ENCODE peak calls at places on chromosomes 6 and 20, in six cellular contexts. N is D341Med; K is effector CD4-positive, alpha-beta T cell; M is AG08395; Q is stimulated activated CD4-positive, alpha-beta T cell treated with anti-CD3 and anti-CD28 coated beads, Interleukin-2, amount 100 ng/mL, for 24 hours; B is LoVo. D is an unnamed sample.

GRCh38 chr6:37994238-37994637 is 174.7 kb downstream of the ZFAND3 start:
- DNase-seq in Q (no peak), N (no peak), B (no peak), K (no peak), M (peak), D (no peak)

GRCh38 chr6:92428443-92428842 is 990.9 kb downstream of the EPHA7 start:
- DNase-seq in Q (no peak), N (no peak), B (no peak), K (no peak), M (no peak), D (no peak)

GRCh38 chr6:43687437-43688347 is at the start of gene MRPS18A:
- DNase-seq in M (peak), N (peak), B (peak), K (peak), Q (peak), D (peak)

GRCh38 chr6:155287762-155288161 is 23.9 kb downstream of the CLDN20 start:
- DNase-seq in K (no peak), Q (no peak), M (no peak), B (no peak), N (no peak), D (no peak)

GRCh38 chr6:122718616-122719015 is 60.9 kb upstream of the FABP7 start:
- DNase-seq in K (no peak), N (no peak), M (no peak), B (no peak), Q (no peak), D (no peak)

GRCh38 chr6:168194732-168195565 is 115.9 kb upstream of the FRMD1 start:
- DNase-seq in Q (no peak), K (no peak), M (no peak), N (no peak), B (no peak), D (no peak)

GRCh38 chr6:15516923-15517560 is 145.8 kb downstream of the DTNBP1 start:
- DNase-seq in K (no peak), N (no peak), M (no peak), B (no peak), Q (no peak), D (no peak)

GRCh38 chr20:3871549-3872265 is 17.5 kb upstream of the PANK2 start:
- DNase-seq in K (no peak), M (no peak), N (peak), Q (no peak), B (no peak), D (no peak)

GRCh38 chr6:125904871-125905270 is 51.7 kb upstream of the HINT3 start:
- DNase-seq in N (no peak), K (no peak), B (no peak), Q (peak), M (peak), D (peak)

GRCh38 chr6:12291785-12292604 is 1.8 kb downstream of the EDN1 start:
- DNase-seq in M (peak), Q (no peak), K (no peak), B (no peak), N (no peak), D (no peak)

GRCh38 chr6:14816106-14816864 is 429.6 kb upstream of the JARID2 start:
- DNase-seq in K (no peak), B (no peak), N (no peak), M (no peak), Q (no peak), D (no peak)

GRCh38 chr6:17385660-17386059 is 7.7 kb upstream of the CAP2 start:
- DNase-seq in Q (no peak), B (no peak), N (peak), M (no peak), K (no peak), D (no peak)

GRCh38 chr6:85394853-85395538 is 54.9 kb upstream of the NT5E start:
- DNase-seq in B (no peak), K (no peak), M (no peak), Q (no peak), N (no peak), D (no peak)

GRCh38 chr20:57399587-57400261 is 8.5 kb downstream of the RBM38 start:
- DNase-seq in Q (peak), K (peak), M (peak), N (no peak), B (no peak), D (peak)

GRCh38 chr6:31861919-31862343 is 690 bp downstream of the NEU1 start:
- DNase-seq in K (no peak), M (no peak), B (no peak), Q (no peak), N (peak), D (no peak)

GRCh38 chr6:158284340-158285210 is 27.7 kb upstream of the TULP4 start:
- DNase-seq in B (no peak), N (peak), M (peak), Q (no peak), K (peak), D (no peak)

GRCh38 chr6:132931313-132931712 is 116.9 kb downstream of the RPS12 start:
- DNase-seq in Q (no peak), N (no peak), M (no peak), K (no peak), B (no peak), D (no peak)

GRCh38 chr20:4697874-4698221 is 23.9 kb upstream of the PRND start:
- DNase-seq in B (no peak), K (no peak), M (no peak), N (no peak), Q (no peak), D (no peak)

GRCh38 chr6:7467007-7467897 is 74.2 kb upstream of the DSP start:
- DNase-seq in Q (no peak), B (peak), K (no peak), N (no peak), M (no peak), D (no peak)

GRCh38 chr6:134372603-134373281 is 54.8 kb upstream of the SGK1 start:
- DNase-seq in K (no peak), Q (no peak), B (no peak), M (peak), N (no peak), D (no peak)

GRCh38 chr6:81601918-81602317 is 150.6 kb downstream of the TENT5A start:
- DNase-seq in M (no peak), Q (no peak), N (no peak), B (no peak), K (no peak), D (no peak)

GRCh38 chr6:79719248-79719975 is 88.3 kb downstream of the SH3BGRL2 start:
- DNase-seq in Q (no peak), M (peak), N (no peak), B (no peak), K (no peak), D (no peak)

GRCh38 chr6:97053643-97054411 is 129.3 kb downstream of the KLHL32 start:
- DNase-seq in N (no peak), M (peak), Q (no peak), K (no peak), B (peak), D (no peak)

GRCh38 chr6:67073938-67074337 is 1366.9 kb upstream of the EYS start:
- DNase-seq in B (no peak), N (no peak), K (no peak), M (no peak), Q (no peak), D (no peak)

GRCh38 chr6:57182017-57182432 is 9.9 kb downstream of the BAG2 start:
- DNase-seq in N (no peak), B (no peak), Q (no peak), K (no peak), M (no peak), D (no peak)

GRCh38 chr6:142440603-142441293 is 138.9 kb downstream of the ADGRG6 start:
- DNase-seq in B (no peak), K (no peak), M (no peak), Q (no peak), N (no peak), D (no peak)

GRCh38 chr20:47493954-47494293 is 7.8 kb upstream of the NCOA3 start:
- DNase-seq in B (peak), N (no peak), K (no peak), Q (no peak), M (no peak), D (no peak)

GRCh38 chr20:45359406-45360148 is 3.4 kb upstream of the SYS1 start:
- DNase-seq in M (no peak), Q (no peak), B (no peak), N (no peak), K (no peak), D (no peak)

GRCh38 chr6:43297644-43298564 is at the start of gene SLC22A7:
- DNase-seq in B (no peak), Q (no peak), K (no peak), N (no peak), M (peak), D (peak)

GRCh38 chr20:62792940-62793756 is 3.1 kb upstream of the MRGBP start:
- DNase-seq in N (no peak), Q (peak), M (no peak), B (no peak), K (no peak), D (no peak)

GRCh38 chr20:43804781-43805180 is 78.0 kb upstream of the GTSF1L start:
- DNase-seq in N (no peak), K (no peak), Q (no peak), M (no peak), B (no peak), D (no peak)

GRCh38 chr6:158559338-158559894 is 475 bp upstream of the TMEM181 start:
- DNase-seq in N (no peak), M (no peak), B (no peak), Q (no peak), K (no peak), D (no peak)

GRCh38 chr20:54113553-54113952 is 43.2 kb upstream of the BCAS1 start:
- DNase-seq in M (no peak), K (no peak), B (no peak), N (no peak), Q (no peak), D (no peak)

GRCh38 chr6:134123666-134124208 is 71.3 kb upstream of the SLC2A12 start:
- DNase-seq in K (peak), M (peak), B (peak), N (peak), Q (no peak), D (no peak)

GRCh38 chr20:62406635-62407176 is 379 bp downstream of the CABLES2 start:
- DNase-seq in Q (no peak), M (no peak), B (no peak), N (no peak), K (no peak), D (no peak)

GRCh38 chr20:32427996-32428395 is 69.9 kb downstream of the ASXL1 start:
- DNase-seq in M (no peak), K (no peak), N (no peak), Q (no peak), B (no peak), D (no peak)